ENCODE peak calls at places on chromosomes 13 and 19, in five cellular contexts. V is adrenal gland, Y is HFFc6, K is mesothelial cell of epicardium, J is glutamatergic neuron. I is an unnamed sample.

GRCh38 chr13:94708031-94708571 is 4.2 kb downstream of the SOX21 start:
- DNase-seq in V (no peak), Y (no peak), K (no peak), J (peak; percentile 28), I (no peak)

GRCh38 chr19:19170053-19170945 is at the start of gene MEF2B:
- DNase-seq in V (peak; percentile 74), Y (no peak), K (peak; percentile 60), J (peak; percentile 89), I (peak; percentile 56)

GRCh38 chr19:5645409-5645808 is 22.5 kb downstream of the SAFB start:
- DNase-seq in V (no peak), Y (no peak), K (no peak), J (no peak), I (no peak)

GRCh38 chr13:108193806-108194205 is 21.5 kb downstream of the LIG4 start:
- DNase-seq in V (no peak), Y (no peak), K (no peak), J (no peak), I (no peak)

GRCh38 chr13:80979035-80979641 is 638.2 kb upstream of the SPRY2 start:
- DNase-seq in V (peak; percentile 29), Y (peak; percentile 52), K (no peak), J (peak; percentile 40), I (no peak)

GRCh38 chr13:111610077-111610476 is 289.6 kb downstream of the TEX29 start:
- DNase-seq in V (no peak), Y (no peak), K (no peak), J (no peak), I (no peak)

GRCh38 chr19:17125728-17126677 is 50.4 kb downstream of the MYO9B start:
- DNase-seq in V (no peak), Y (no peak), K (no peak), J (peak; percentile 65), I (peak; percentile 82)

GRCh38 chr19:44800461-44800860 is 8.4 kb upstream of the BCAM start:
- DNase-seq in V (peak; percentile 89), Y (peak; percentile 70), K (peak; percentile 86), J (peak; percentile 96), I (peak; percentile 83)

GRCh38 chr19:18612051-18612771 is 459 bp upstream of the TMEM59L start:
- DNase-seq in V (no peak), Y (no peak), K (no peak), J (no peak), I (no peak)

GRCh38 chr19:45368737-45369340 is 1.5 kb downstream of the ERCC2 start:
- DNase-seq in V (no peak), Y (no peak), K (no peak), J (no peak), I (no peak)

GRCh38 chr13:110511509-110512181 is 49.9 kb downstream of the RAB20 start:
- DNase-seq in V (no peak), Y (no peak), K (no peak), J (peak; percentile 35), I (no peak)

GRCh38 chr13:21657538-21657937 is 13.3 kb upstream of the FGF9 start:
- DNase-seq in V (no peak), Y (peak; percentile 66), K (no peak), J (no peak), I (no peak)

GRCh38 chr19:19050104-19050503 is 13.7 kb upstream of the SLC25A42 start:
- DNase-seq in V (no peak), Y (no peak), K (no peak), J (no peak), I (no peak)

GRCh38 chr13:113398963-113399754 is 35.2 kb upstream of the GRTP1 start:
- DNase-seq in V (no peak), Y (no peak), K (no peak), J (no peak), I (no peak)

GRCh38 chr19:38529610-38530009 is 88.1 kb downstream of the MAP4K1 start:
- DNase-seq in V (no peak), Y (no peak), K (no peak), J (no peak), I (no peak)
- TF ChIP-seq CTCF in V (no peak), Y (no peak), K (no peak), J (no peak), I (no peak)

GRCh38 chr13:77776704-77777103 is 79.2 kb downstream of the SLAIN1 start:
- DNase-seq in V (no peak), Y (no peak), K (no peak), J (no peak), I (no peak)
- TF ChIP-seq CTCF in V (no peak), Y (no peak), K (no peak), J (no peak), I (no peak)

DNA sequence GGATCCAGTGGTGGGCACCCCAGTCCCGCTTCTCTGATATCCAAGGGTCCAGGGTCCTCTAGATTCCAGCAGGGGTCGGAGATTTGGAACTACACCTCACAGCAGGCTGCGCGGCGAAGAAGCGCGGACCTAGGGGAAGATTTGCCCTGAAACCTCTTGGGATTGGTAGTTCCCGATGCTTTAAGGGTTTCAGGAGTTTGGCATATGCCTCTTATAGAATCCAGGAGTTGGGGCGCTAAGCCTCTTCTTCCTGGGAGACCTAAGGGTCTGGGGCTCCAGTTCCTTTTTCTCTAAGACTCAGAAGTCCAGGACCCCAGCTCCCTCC is 349 bp downstream of the BCL2L12 start:
- DNase-seq in V (no peak), Y (no peak), K (no peak), J (no peak), I (no peak)
- TF ChIP-seq CTCF in V (peak; percentile 10), Y (peak; percentile 14), K (no peak), J (no peak), I (no peak)

GRCh38 chr19:35006342-35006998 is 6.3 kb downstream of the GRAMD1A start:
- DNase-seq in V (no peak), Y (peak; percentile 35), K (no peak), J (no peak), I (no peak)
- TF ChIP-seq CTCF in V (no peak), Y (no peak), K (no peak), J (no peak), I (no peak)

GRCh38 chr19:36916991-36917390 is 859 bp downstream of the ZNF568 start:
- DNase-seq in V (no peak), Y (peak; percentile 0), K (no peak), J (peak; percentile 17), I (no peak)

GRCh38 chr19:36918090-36918489 is 2.0 kb downstream of the ZNF568 start:
- DNase-seq in V (no peak), Y (no peak), K (no peak), J (no peak), I (no peak)

GRCh38 chr19:36915992-36916830 is at the start of the genes ZNF568 and ZNF829:
- DNase-seq in V (peak; percentile 90), Y (peak; percentile 91), K (peak; percentile 59), J (peak; percentile 96), I (peak; percentile 90)
- TF ChIP-seq CTCF in V (peak; percentile 72), Y (peak; percentile 86), K (peak; percentile 67), J (peak; percentile 80), I (peak; percentile 75)

GRCh38 chr13:31719214-31719613 is 20.1 kb upstream of the RXFP2 start:
- DNase-seq in V (no peak), Y (no peak), K (no peak), J (no peak), I (no peak)

GRCh38 chr13:31725841-31726240 is 13.5 kb upstream of the RXFP2 start:
- DNase-seq in V (no peak), Y (no peak), K (no peak), J (no peak), I (no peak)

DNA sequence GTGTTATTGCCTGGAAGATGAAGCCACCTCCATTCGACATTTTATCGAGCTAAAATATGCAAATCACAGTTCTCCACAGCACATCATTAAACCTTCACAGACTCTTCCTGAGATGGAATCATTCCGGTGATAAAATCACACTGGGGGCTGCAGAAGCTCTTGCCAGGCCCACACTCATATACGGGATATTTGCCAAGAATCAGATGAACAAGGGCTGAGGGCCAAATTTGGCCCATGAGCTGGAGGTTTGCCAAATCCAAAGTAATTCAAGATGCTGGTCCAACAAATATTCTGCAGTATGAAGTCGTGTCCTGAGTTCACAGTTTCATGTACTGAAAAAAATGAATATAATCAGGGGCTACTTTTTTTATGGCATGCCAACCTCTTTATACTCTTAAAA is 16.6 kb upstream of the RXFP2 start:
- DNase-seq in V (no peak), Y (no peak), K (no peak), J (no peak), I (no peak)
- TF ChIP-seq CTCF in V (no peak), Y (no peak), K (no peak), J (no peak), I (no peak)

GRCh38 chr13:98517576-98518310 is 59.2 kb downstream of the STK24 start:
- DNase-seq in V (no peak), Y (no peak), K (no peak), J (no peak), I (no peak)
- TF ChIP-seq CTCF in V (no peak), Y (no peak), K (no peak), J (no peak), I (no peak)

GRCh38 chr13:33285420-33286124 is at the start of gene STARD13:
- DNase-seq in V (peak; percentile 93), Y (peak; percentile 98), K (peak; percentile 81), J (peak; percentile 81), I (no peak)
- TF ChIP-seq CTCF in V (peak; percentile 63), Y (peak; percentile 60), K (no peak), J (no peak), I (no peak)

I was measured in natural killer cell.